ENCODE peak calls at places on chromosomes 2 and 18, in five cellular contexts. Z, J, E, I and H are unnamed samples.
A peak's percentile ranks its signal among the peaks of the same experiment; 100 is the strongest.

GRCh38 chr2:6525371-6525770 is 340.3 kb downstream of the CMPK2 start:
- DNase-seq in Z (no peak), J (no peak), E (no peak), I (no peak), H (no peak)

GRCh38 chr2:174125151-174125550 is 123.2 kb downstream of the OLA1 start:
- DNase-seq in Z (no peak), J (no peak), E (no peak), I (no peak), H (no peak)

GRCh38 chr2:163953390-163953907 is 217.6 kb upstream of the FIGN start:
- DNase-seq in Z (no peak), J (no peak), E (no peak), I (no peak), H (no peak)

GRCh38 chr2:181231886-181232644 is 225.1 kb upstream of the ITGA4 start:
- DNase-seq in Z (no peak), J (no peak), E (no peak), I (no peak), H (no peak)

GRCh38 chr2:24317491-24317920 is 42.8 kb downstream of the ITSN2 start:
- DNase-seq in Z (no peak), J (no peak), E (no peak), I (no peak), H (no peak)

GRCh38 chr18:73365018-73365417 is 497.2 kb upstream of the NETO1 start:
- DNase-seq in Z (no peak), J (no peak), E (no peak), I (no peak), H (no peak)

GRCh38 chr2:185978634-185979405 is 240.2 kb downstream of the FSIP2 start:
- DNase-seq in Z (no peak), J (no peak), E (no peak), I (no peak), H (no peak)

GRCh38 chr2:27353762-27354596 is 2.6 kb downstream of the GTF3C2 start:
- DNase-seq in Z (no peak), J (no peak), E (no peak), I (no peak), H (no peak)

GRCh38 chr2:239817011-239817490 is 208.1 kb downstream of the NDUFA10 start:
- DNase-seq in Z (no peak), J (peak; percentile 18), E (no peak), I (no peak), H (no peak)

DNA sequence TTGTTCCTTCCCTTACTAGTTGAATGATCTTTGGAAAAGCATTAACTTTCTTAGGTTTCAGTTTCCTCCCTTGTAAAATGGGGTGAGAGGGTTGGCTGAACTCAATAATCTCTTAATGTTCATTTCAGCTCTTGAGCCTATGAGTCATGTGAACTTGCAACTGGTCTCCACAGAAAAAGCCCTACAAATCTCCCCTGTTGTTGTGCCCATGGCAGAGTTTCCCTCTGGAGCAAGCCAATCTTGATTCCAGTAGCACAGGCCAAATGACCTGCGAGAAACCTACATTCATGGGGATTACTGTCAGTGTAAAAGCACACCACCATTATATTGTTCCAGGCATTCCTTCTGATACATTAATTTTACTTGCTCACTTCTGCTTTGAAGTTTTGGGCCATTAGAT is 388.9 kb downstream of the ALK start:
- DNase-seq in Z (no peak), J (no peak), E (no peak), I (no peak), H (no peak)
- H3K9me3 ChIP-seq in Z (no peaks in the 10 kb centered on the region), J (no peaks in the 10 kb centered on the region), E (no peaks in the 10 kb centered on the region), I (no peaks in the 10 kb centered on the region), H (no peaks in the 10 kb centered on the region)

GRCh38 chr2:197972587-197972986 is 168.2 kb downstream of the PLCL1 start:
- DNase-seq in Z (no peak), J (no peak), E (no peak), I (no peak), H (no peak)
- H3K9me3 ChIP-seq in Z (no peaks in the 10 kb centered on the region), J (no peaks in the 10 kb centered on the region), E (no peaks in the 10 kb centered on the region), I (no peaks in the 10 kb centered on the region), H (no peaks in the 10 kb centered on the region)

GRCh38 chr2:76316691-76317090 is 606.0 kb upstream of the GCFC2 start:
- DNase-seq in Z (no peak), J (no peak), E (no peak), I (no peak), H (no peak)
- H3K9me3 ChIP-seq in Z (no peaks in the 10 kb centered on the region), J (no peaks in the 10 kb centered on the region), E (peaks cover 3% of the 10 kb centered on the region), I (no peaks in the 10 kb centered on the region), H (no peaks in the 10 kb centered on the region)

GRCh38 chr2:228516019-228516418 is 334.5 kb upstream of the SPHKAP start:
- DNase-seq in Z (no peak), J (no peak), E (no peak), I (no peak), H (no peak)
- H3K9me3 ChIP-seq in Z (no peaks in the 10 kb centered on the region), J (peaks cover 2% of the 10 kb centered on the region), E (no peaks in the 10 kb centered on the region), I (no peaks in the 10 kb centered on the region), H (no peaks in the 10 kb centered on the region)

GRCh38 chr18:78913830-78914585 is 65.6 kb upstream of the SALL3 start:
- DNase-seq in Z (peak; percentile 40), J (peak; percentile 38), E (no peak), I (no peak), H (no peak)
- H3K9me3 ChIP-seq in Z (no peaks in the 10 kb centered on the region), J (peaks cover 13% of the 10 kb centered on the region), E (no peaks in the 10 kb centered on the region), I (no peaks in the 10 kb centered on the region), H (no peaks in the 10 kb centered on the region)

GRCh38 chr18:4058179-4058578 is 396.9 kb downstream of the DLGAP1 start:
- DNase-seq in Z (no peak), J (no peak), E (no peak), I (no peak), H (no peak)
- H3K9me3 ChIP-seq in Z (peaks cover 22% of the 10 kb centered on the region), J (no peaks in the 10 kb centered on the region), E (no peaks in the 10 kb centered on the region), I (no peaks in the 10 kb centered on the region), H (no peaks in the 10 kb centered on the region)

DNA sequence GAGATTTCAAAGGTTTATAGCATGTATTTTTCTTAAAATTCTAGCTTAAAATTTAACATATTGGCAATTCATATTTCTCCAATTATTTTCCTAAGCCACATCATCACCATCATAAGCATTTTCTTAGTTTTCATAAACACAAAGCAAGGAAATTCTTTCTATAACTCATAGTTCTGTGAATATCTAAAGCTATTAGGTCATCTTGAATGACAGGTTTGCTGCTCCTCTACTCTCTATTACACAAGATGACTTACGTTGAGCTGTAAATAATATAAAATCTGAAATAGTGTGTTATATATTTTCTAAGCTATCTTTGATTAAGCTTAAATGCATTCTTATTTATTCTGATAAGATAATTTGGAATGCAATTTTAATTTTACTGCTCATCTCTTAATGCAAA is 984.6 kb upstream of the CNTNAP5 start:
- DNase-seq in Z (no peak), J (no peak), E (no peak), I (no peak), H (no peak)
- H3K9me3 ChIP-seq in Z (no peaks in the 10 kb centered on the region), J (no peaks in the 10 kb centered on the region), E (no peaks in the 10 kb centered on the region), I (no peaks in the 10 kb centered on the region), H (no peaks in the 10 kb centered on the region)

GRCh38 chr2:16317211-16317830 is 348.3 kb downstream of the CYRIA start:
- DNase-seq in Z (no peak), J (no peak), E (no peak), I (no peak), H (no peak)
- H3K9me3 ChIP-seq in Z (no peaks in the 10 kb centered on the region), J (no peaks in the 10 kb centered on the region), E (no peaks in the 10 kb centered on the region), I (no peaks in the 10 kb centered on the region), H (no peaks in the 10 kb centered on the region)

DNA sequence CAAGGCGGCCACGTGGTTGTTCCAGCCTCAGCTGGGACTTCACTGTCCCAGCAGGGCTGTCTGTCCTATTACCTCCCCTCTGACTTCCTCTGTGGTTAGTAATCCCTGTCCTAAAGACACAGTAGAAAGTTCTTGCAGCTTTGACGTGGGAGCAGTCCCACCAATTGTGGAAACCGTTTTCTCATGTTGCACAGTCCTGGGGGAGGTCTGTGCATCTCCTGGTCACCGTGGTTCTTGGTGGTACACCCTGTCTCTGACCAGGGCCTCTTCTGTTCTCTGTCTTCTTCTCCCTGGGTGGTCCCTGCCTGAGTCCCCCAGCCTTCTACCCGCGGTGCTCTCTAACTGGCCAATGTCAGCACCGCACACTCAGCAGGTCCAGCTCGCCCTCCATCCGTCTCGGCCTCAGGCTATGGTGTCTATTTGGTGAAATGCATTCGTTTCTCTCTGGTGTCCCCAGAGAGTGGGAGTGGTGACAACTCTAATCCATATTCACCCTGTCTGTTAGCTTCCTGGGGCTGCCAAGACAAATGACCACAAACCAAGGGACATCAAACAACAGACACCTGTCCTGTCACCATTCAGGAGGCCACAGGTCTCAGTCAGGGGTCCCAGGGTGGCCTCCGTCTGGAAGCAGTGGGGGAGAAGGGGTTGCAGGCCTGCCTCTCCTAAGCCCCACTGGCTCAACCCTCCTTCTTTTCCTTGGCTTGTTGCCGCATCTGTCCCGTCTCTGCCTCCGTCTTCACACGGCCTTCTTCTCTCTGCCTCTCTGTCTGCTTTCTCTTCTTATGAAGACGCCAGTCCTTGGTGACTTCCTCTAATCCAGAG is 99.8 kb downstream of the SH3BP4 start:
- DNase-seq in Z (no peak), J (peak; percentile 97), E (no peak), I (no peak), H (no peak)
- H3K9me3 ChIP-seq in Z (no peaks in the 10 kb centered on the region), J (no peaks in the 10 kb centered on the region), E (no peaks in the 10 kb centered on the region), I (no peaks in the 10 kb centered on the region), H (no peaks in the 10 kb centered on the region)